ENCODE peak calls at places on chromosome 17, in five cellular contexts. L is lower lobe of right lung; Y is HL-60; F is cardiac fibroblast; C is CD8-positive, alpha-beta T cell. W is an unnamed sample.
A peak's percentile ranks its signal among the peaks of the same experiment; 100 is the strongest.

GRCh38 chr17:68759343-68760140 is 158.4 kb upstream of the FAM20A start:
- DNase-seq in F (peak; percentile 96), Y (peak; percentile 85), L (peak; percentile 91), C (no peak), W (peak; percentile 93)

GRCh38 chr17:61400058-61400785 is 579 bp downstream of the TBX2 start:
- DNase-seq in F (peak; percentile 48), C (no peak), L (peak; percentile 53), Y (no peak), W (no peak)

GRCh38 chr17:73532441-73532901 is 111.8 kb downstream of the SDK2 start:
- DNase-seq in C (no peak), L (no peak), Y (no peak), F (no peak), W (no peak)

GRCh38 chr17:67576471-67576870 is 141.3 kb upstream of the NOL11 start:
- DNase-seq in Y (no peak), F (no peak), C (no peak), L (no peak), W (no peak)

GRCh38 chr17:41527076-41528023 is 758 bp downstream of the KRT19 start:
- DNase-seq in C (no peak), L (peak; percentile 79), Y (no peak), F (no peak), W (no peak)

GRCh38 chr17:42924891-42925290 is 24.3 kb downstream of the G6PC1 start:
- DNase-seq in Y (no peak), L (no peak), C (no peak), F (no peak), W (no peak)

GRCh38 chr17:13030459-13031305 is 12.9 kb upstream of the ELAC2 start:
- DNase-seq in L (no peak), F (peak; percentile 71), Y (peak; percentile 1), C (peak; percentile 22), W (peak; percentile 66)

GRCh38 chr17:27635275-27635823 is 4.4 kb downstream of the LGALS9 start:
- DNase-seq in C (no peak), F (no peak), L (no peak), Y (peak; percentile 89), W (no peak)

GRCh38 chr17:32558997-32559650 is 72.3 kb downstream of the CDK5R1 start:
- DNase-seq in F (no peak), C (no peak), Y (no peak), L (no peak), W (no peak)

GRCh38 chr17:19003543-19003965 is 1.0 kb downstream of the FAM83G start:
- DNase-seq in F (peak; percentile 41), C (no peak), Y (no peak), L (no peak), W (no peak)

GRCh38 chr17:31115168-31115567 is 20.4 kb downstream of the NF1 start:
- DNase-seq in F (no peak), L (no peak), Y (no peak), C (no peak), W (peak; percentile 35)

GRCh38 chr17:49515196-49515770 is 20.2 kb downstream of the NGFR start:
- DNase-seq in Y (peak; percentile 27), F (peak; percentile 97), L (peak; percentile 82), C (no peak), W (peak; percentile 99)

GRCh38 chr17:35889818-35890773 is 9.9 kb upstream of the CCL5 start:
- DNase-seq in L (no peak), F (peak; percentile 78), C (no peak), Y (no peak), W (peak; percentile 38)

GRCh38 chr17:78925234-78925633 is at the start of gene TIMP2:
- DNase-seq in Y (peak; percentile 85), F (peak; percentile 85), L (peak; percentile 92), C (peak; percentile 50), W (peak; percentile 83)

GRCh38 chr17:79930786-79931516 is 91.7 kb upstream of the CBX4 start:
- DNase-seq in L (no peak), C (no peak), Y (no peak), F (no peak), W (no peak)

GRCh38 chr17:43661699-43662431 is at the start of gene MEOX1:
- DNase-seq in L (no peak), F (peak; percentile 60), C (no peak), Y (no peak), W (peak; percentile 68)

GRCh38 chr17:60358611-60359225 is 33.2 kb downstream of the USP32 start:
- DNase-seq in L (no peak), Y (no peak), C (no peak), F (no peak), W (no peak)

GRCh38 chr17:9217151-9218067 is 196.1 kb downstream of the NTN1 start:
- DNase-seq in C (no peak), L (no peak), Y (no peak), F (peak; percentile 84), W (peak; percentile 37)

GRCh38 chr17:78915872-78916632 is 9.1 kb downstream of the TIMP2 start:
- DNase-seq in F (peak; percentile 82), L (peak; percentile 70), C (no peak), Y (peak; percentile 93), W (no peak)

GRCh38 chr17:76841776-76842405 is 26.3 kb upstream of the MGAT5B start:
- DNase-seq in F (no peak), C (no peak), L (no peak), Y (no peak), W (no peak)

GRCh38 chr17:35291802-35292201 is 48.9 kb downstream of the SLFN5 start:
- DNase-seq in F (peak; percentile 92), L (no peak), Y (no peak), C (no peak), W (peak; percentile 16)

GRCh38 chr17:12290207-12290606 is 269.5 kb downstream of the MAP2K4 start:
- DNase-seq in Y (no peak), C (no peak), F (no peak), L (no peak), W (no peak)

GRCh38 chr17:45162022-45162687 is 480 bp downstream of the HEXIM2 start:
- DNase-seq in Y (no peak), C (no peak), L (peak; percentile 56), F (no peak), W (no peak)

GRCh38 chr17:45161288-45162021 is at the start of gene HEXIM2:
- DNase-seq in Y (peak; percentile 99), C (peak; percentile 96), L (peak; percentile 98), F (peak; percentile 100), W (peak; percentile 100)

GRCh38 chr17:45164734-45165269 is 3.1 kb downstream of the HEXIM2 start:
- DNase-seq in C (no peak), F (no peak), L (no peak), Y (no peak), W (no peak)

GRCh38 chr17:45156242-45156641 is 5.4 kb upstream of the HEXIM2 start:
- DNase-seq in C (no peak), F (no peak), L (no peak), Y (no peak), W (no peak)

GRCh38 chr17:45160505-45161287 is 979 bp upstream of the HEXIM2 start:
- DNase-seq in F (peak; percentile 63), Y (peak; percentile 47), L (peak; percentile 81), C (peak; percentile 49), W (peak; percentile 75)
- TF ChIP-seq CTCF in F (no peak), Y (no peak), L (no peak), C (peak; percentile 17), W (no peak)

GRCh38 chr17:1997587-1998425 is 27.3 kb downstream of the RTN4RL1 start:
- DNase-seq in L (peak; percentile 70), F (no peak), Y (no peak), C (no peak), W (no peak)

GRCh38 chr17:1997146-1997586 is 28.0 kb downstream of the RTN4RL1 start:
- DNase-seq in L (no peak), C (no peak), Y (no peak), F (no peak), W (no peak)

GRCh38 chr17:1999557-2000251 is 25.4 kb downstream of the RTN4RL1 start:
- DNase-seq in L (no peak), F (peak; percentile 14), C (no peak), Y (no peak), W (no peak)

GRCh38 chr17:1996243-1997145 is 28.6 kb downstream of the RTN4RL1 start:
- DNase-seq in F (no peak), C (no peak), L (no peak), Y (no peak), W (no peak)

DNA sequence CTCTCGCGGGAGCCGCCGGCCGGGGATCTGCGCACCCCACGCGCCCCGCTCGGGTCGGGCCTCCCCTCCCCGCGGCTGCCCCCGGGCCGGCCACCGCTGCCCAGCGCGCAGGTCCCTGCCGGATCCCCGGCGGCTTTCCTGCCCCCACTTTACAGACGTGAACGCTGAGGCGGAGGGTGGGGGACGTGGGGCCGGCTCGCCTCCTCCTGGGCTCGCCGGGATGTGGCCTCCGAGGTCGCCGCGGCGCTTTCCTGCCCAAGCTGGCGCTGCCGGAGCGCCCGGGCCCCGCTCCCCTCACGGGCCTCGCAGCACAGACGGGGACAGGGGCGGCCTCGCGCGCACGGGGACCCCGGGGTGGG is 26.7 kb downstream of the RTN4RL1 start:
- DNase-seq in F (no peak), Y (no peak), L (no peak), C (no peak), W (no peak)
- TF ChIP-seq CTCF in F (no peak), Y (no peak), L (no peak), C (no peak), W (no peak)

DNA sequence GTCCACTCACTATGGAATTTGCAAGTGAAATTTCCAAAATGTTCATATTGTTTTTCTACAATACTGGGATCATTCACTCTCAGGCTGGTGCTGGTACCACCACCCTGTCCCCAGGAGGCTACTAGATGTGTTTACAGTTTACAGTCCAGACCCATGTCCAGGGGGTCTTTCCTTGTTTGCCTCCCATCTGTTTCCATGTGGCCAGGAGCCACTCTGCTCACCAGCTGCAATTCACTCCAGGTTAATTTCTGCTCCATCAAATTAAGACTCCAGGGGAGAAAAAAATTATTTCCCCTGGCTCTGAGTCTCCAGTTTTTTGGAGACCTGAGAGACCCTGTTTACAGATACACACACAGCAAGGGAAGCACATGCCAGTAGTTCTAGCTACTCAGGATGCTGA is 12.5 kb upstream of the SRSF1 start:
- DNase-seq in L (no peak), F (no peak), Y (no peak), C (no peak), W (no peak)
- TF ChIP-seq CTCF in L (no peak), F (no peak), Y (no peak), C (no peak), W (no peak)

GRCh38 chr17:4854181-4854681 is 21.1 kb downstream of the MINK1 start:
- DNase-seq in Y (no peak), L (no peak), F (peak; percentile 15), C (no peak), W (no peak)

GRCh38 chr17:4856271-4856936 is 23.3 kb downstream of the MINK1 start:
- DNase-seq in C (no peak), F (no peak), L (no peak), Y (no peak), W (no peak)

GRCh38 chr17:4852504-4853075 is 19.4 kb downstream of the MINK1 start:
- DNase-seq in C (no peak), F (peak; percentile 43), L (no peak), Y (no peak), W (peak; percentile 30)

GRCh38 chr17:4850236-4850635 is 17.1 kb downstream of the MINK1 start:
- DNase-seq in F (no peak), Y (no peak), C (no peak), L (no peak), W (no peak)

DNA sequence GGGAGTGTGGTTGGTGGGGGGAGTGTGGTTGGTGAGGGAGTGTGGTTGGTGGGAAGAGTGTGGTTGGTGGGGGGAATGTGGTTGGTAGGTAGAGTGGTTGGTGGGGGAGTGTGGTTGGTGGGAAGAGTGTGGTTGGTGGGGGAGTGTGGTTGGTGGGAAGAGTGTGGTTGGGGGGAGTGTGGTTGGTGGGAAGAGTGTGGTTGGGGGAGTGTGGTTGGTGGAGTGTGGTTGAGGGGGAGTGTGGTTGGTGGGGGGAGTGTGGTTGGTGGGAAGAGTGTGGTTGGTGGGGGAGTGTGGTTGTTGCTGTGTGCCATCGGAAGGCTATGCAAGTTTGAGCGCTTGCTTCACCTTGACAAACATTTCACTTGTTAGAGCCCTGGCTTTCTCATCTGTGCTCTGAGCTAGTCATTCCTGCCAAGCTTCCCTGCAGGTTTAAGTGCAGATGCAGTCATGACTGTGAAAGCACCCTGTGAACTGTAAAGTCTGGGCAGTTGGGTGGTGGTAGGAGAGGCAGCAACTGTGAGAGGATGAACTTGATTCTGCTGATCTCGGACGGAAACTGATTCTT is 20.1 kb downstream of the MINK1 start:
- DNase-seq in L (no peak), F (no peak), Y (no peak), C (no peak), W (no peak)
- TF ChIP-seq CTCF in L (no peak), F (no peak), Y (no peak), C (no peak), W (no peak)